ENCODE peak calls at places on chromosomes 7 and 10, in ten cellular contexts. F, M, N, T, W, R, Z, A, I and K are unnamed samples.

GRCh38 chr10:35561670-35562069 is 43.5 kb upstream of the GJD4 start:
- DNase-seq in F (no peak), M (no peak), N (no peak), T (no peak), W (no peak), R (no peak), Z (no peak), A (no peak), I (no peak), K (no peak)

GRCh38 chr10:88070080-88070880 is 206.9 kb downstream of the PTEN start:
- DNase-seq in F (peak), M (no peak), N (no peak), T (peak), W (no peak), R (no peak), Z (peak), A (no peak), I (no peak), K (peak)

GRCh38 chr7:45708046-45708950 is 134.1 kb downstream of the ADCY1 start:
- DNase-seq in F (no peak), M (no peak), N (no peak), T (no peak), W (no peak), R (no peak), Z (no peak), A (no peak), I (no peak), K (no peak)

GRCh38 chr7:116554911-116555310 is 30.1 kb downstream of the CAV1 start:
- DNase-seq in F (no peak), M (no peak), N (no peak), T (no peak), W (no peak), R (no peak), Z (no peak), A (no peak), I (no peak), K (no peak)

GRCh38 chr7:45484094-45484493 is 90.1 kb upstream of the ADCY1 start:
- DNase-seq in F (no peak), M (no peak), N (no peak), T (no peak), W (no peak), R (no peak), Z (no peak), A (no peak), I (no peak), K (no peak)

GRCh38 chr7:22858640-22859561 is 36.3 kb upstream of the TOMM7 start:
- DNase-seq in F (peak), M (peak), N (peak), T (peak), W (no peak), R (peak), Z (no peak), A (no peak), I (no peak), K (peak)

GRCh38 chr7:73986158-73986631 is 41.8 kb upstream of the ELN start:
- DNase-seq in F (no peak), M (no peak), N (peak), T (no peak), W (no peak), R (peak), Z (no peak), A (peak), I (no peak), K (no peak)

GRCh38 chr10:100982916-100983830 is 4.1 kb downstream of the MRPL43 start:
- DNase-seq in F (no peak), M (no peak), N (no peak), T (no peak), W (no peak), R (no peak), Z (no peak), A (peak), I (no peak), K (no peak)

GRCh38 chr7:158256091-158256816 is 331.4 kb downstream of the PTPRN2 start:
- DNase-seq in F (no peak), M (no peak), N (no peak), T (no peak), W (no peak), R (no peak), Z (no peak), A (no peak), I (peak), K (no peak)

GRCh38 chr7:123343611-123344010 is 143.8 kb upstream of the SLC13A1 start:
- DNase-seq in F (no peak), M (no peak), N (no peak), T (no peak), W (no peak), R (no peak), Z (no peak), A (no peak), I (no peak), K (no peak)

GRCh38 chr7:134442441-134443220 is 16.3 kb downstream of the AKR1B1 start:
- DNase-seq in F (no peak), M (no peak), N (no peak), T (no peak), W (no peak), R (no peak), Z (no peak), A (no peak), I (no peak), K (no peak)

GRCh38 chr7:135704074-135704473 is 23.9 kb downstream of the SLC13A4 start:
- DNase-seq in F (no peak), M (no peak), N (no peak), T (no peak), W (no peak), R (no peak), Z (no peak), A (no peak), I (no peak), K (no peak)

GRCh38 chr7:85454904-85455303 is 268.0 kb upstream of the SEMA3D start:
- DNase-seq in F (peak), M (no peak), N (peak), T (peak), W (no peak), R (peak), Z (no peak), A (no peak), I (no peak), K (no peak)

GRCh38 chr7:48295572-48295971 is 124.3 kb downstream of the ABCA13 start:
- DNase-seq in F (peak), M (no peak), N (no peak), T (no peak), W (no peak), R (peak), Z (no peak), A (no peak), I (no peak), K (no peak)

GRCh38 chr10:119479532-119479931 is 63.0 kb downstream of the RGS10 start:
- DNase-seq in F (no peak), M (no peak), N (no peak), T (no peak), W (no peak), R (no peak), Z (no peak), A (no peak), I (no peak), K (no peak)

GRCh38 chr7:95045236-95045923 is 138.0 kb downstream of the PPP1R9A start:
- DNase-seq in F (peak), M (no peak), N (peak), T (no peak), W (no peak), R (peak), Z (no peak), A (no peak), I (no peak), K (no peak)

GRCh38 chr7:3760696-3761095 is 459.6 kb downstream of the SDK1 start:
- DNase-seq in F (no peak), M (no peak), N (peak), T (peak), W (no peak), R (peak), Z (no peak), A (no peak), I (no peak), K (no peak)

GRCh38 chr7:128104109-128104742 is 73.0 kb upstream of the LRRC4 start:
- DNase-seq in F (peak), M (no peak), N (peak), T (no peak), W (peak), R (peak), Z (peak), A (no peak), I (no peak), K (peak)

GRCh38 chr10:34186740-34187139 is 628.4 kb downstream of the PARD3 start:
- DNase-seq in F (no peak), M (no peak), N (no peak), T (no peak), W (no peak), R (no peak), Z (no peak), A (no peak), I (no peak), K (no peak)

GRCh38 chr7:6169805-6170520 is 102.5 kb downstream of the CYTH3 start:
- DNase-seq in F (no peak), M (no peak), N (no peak), T (no peak), W (no peak), R (no peak), Z (no peak), A (no peak), I (no peak), K (no peak)

GRCh38 chr10:126849646-126850045 is 55.6 kb upstream of the DOCK1 start:
- DNase-seq in F (no peak), M (no peak), N (no peak), T (no peak), W (no peak), R (no peak), Z (no peak), A (no peak), I (no peak), K (no peak)

GRCh38 chr10:18214692-18215563 is 74.7 kb downstream of the CACNB2 start:
- DNase-seq in F (peak), M (no peak), N (peak), T (peak), W (no peak), R (peak), Z (peak), A (no peak), I (no peak), K (peak)

GRCh38 chr7:129376076-129376777 is 58.0 kb upstream of the STRIP2 start:
- DNase-seq in F (peak), M (no peak), N (peak), T (peak), W (no peak), R (peak), Z (peak), A (peak), I (no peak), K (peak)

GRCh38 chr10:132533571-132534260 is 3.9 kb upstream of the INPP5A start:
- DNase-seq in F (no peak), M (no peak), N (no peak), T (no peak), W (peak), R (no peak), Z (no peak), A (peak), I (peak), K (no peak)

GRCh38 chr7:116576350-116577319 is 51.8 kb downstream of the CAV1 start:
- DNase-seq in F (peak), M (peak), N (peak), T (peak), W (no peak), R (peak), Z (no peak), A (no peak), I (no peak), K (no peak)

GRCh38 chr10:97689637-97690036 is 2.6 kb upstream of the AVPI1 start:
- DNase-seq in F (peak), M (peak), N (peak), T (peak), W (no peak), R (peak), Z (no peak), A (peak), I (no peak), K (no peak)

GRCh38 chr10:110993024-110993693 is 73.8 kb downstream of the SHOC2 start:
- DNase-seq in F (peak), M (peak), N (peak), T (peak), W (no peak), R (peak), Z (peak), A (no peak), I (no peak), K (peak)

GRCh38 chr7:119341822-119342221 is 931.2 kb upstream of the KCND2 start:
- DNase-seq in F (no peak), M (no peak), N (no peak), T (no peak), W (no peak), R (no peak), Z (no peak), A (no peak), I (no peak), K (no peak)

GRCh38 chr10:15695852-15696251 is 23.9 kb downstream of the ITGA8 start:
- DNase-seq in F (no peak), M (no peak), N (no peak), T (no peak), W (no peak), R (no peak), Z (no peak), A (no peak), I (no peak), K (no peak)

GRCh38 chr10:25725917-25726716 is 207.9 kb upstream of the MYO3A start:
- DNase-seq in F (peak), M (peak), N (peak), T (peak), W (no peak), R (peak), Z (peak), A (no peak), I (no peak), K (peak)

GRCh38 chr10:30502266-30503058 is 68.5 kb downstream of the MAP3K8 start:
- DNase-seq in F (peak), M (no peak), N (peak), T (peak), W (no peak), R (peak), Z (peak), A (no peak), I (no peak), K (peak)

GRCh38 chr7:49583440-49583839 is 190.0 kb upstream of the VWC2 start:
- DNase-seq in F (no peak), M (no peak), N (no peak), T (no peak), W (no peak), R (no peak), Z (no peak), A (no peak), I (no peak), K (no peak)

GRCh38 chr7:89549768-89550167 is 604.5 kb upstream of the STEAP1 start:
- DNase-seq in F (no peak), M (no peak), N (no peak), T (no peak), W (no peak), R (no peak), Z (no peak), A (no peak), I (no peak), K (no peak)

DNA sequence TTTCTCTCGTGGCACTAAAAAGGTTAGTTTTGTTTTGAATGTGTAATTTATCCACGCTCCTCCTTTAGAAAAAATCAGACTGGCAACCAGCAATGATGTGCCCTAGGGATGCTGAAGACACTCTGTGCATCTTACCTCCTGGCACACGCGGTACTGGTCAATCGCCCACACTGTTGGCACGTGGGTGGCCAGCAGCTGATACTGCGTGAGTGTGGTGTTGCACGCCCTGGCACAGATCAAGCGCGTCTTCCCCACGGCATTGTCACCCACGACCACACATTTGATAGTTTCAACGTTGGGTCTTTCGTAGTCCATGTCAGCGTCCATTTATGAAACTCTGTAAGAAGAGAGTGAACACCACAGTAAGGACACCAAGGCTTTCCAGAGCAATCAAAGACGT is 32.8 kb downstream of the RHOBTB1 start:
- DNase-seq in F (no peak), M (no peak), N (no peak), T (no peak), W (no peak), R (no peak), Z (no peak), A (no peak), I (no peak), K (no peak)
- TF ChIP-seq CTCF in F (no peak), M (no peak), N (no peak), T (no peak), W (no peak), R (no peak), Z (no peak), A (no peak), I (no peak), K (no peak)

GRCh38 chr10:102375250-102375649 is 20.3 kb upstream of the NFKB2 start:
- DNase-seq in F (no peak), M (no peak), N (no peak), T (no peak), W (no peak), R (no peak), Z (no peak), A (no peak), I (no peak), K (no peak)
- TF ChIP-seq CTCF in F (peak), M (no peak), N (no peak), T (peak), W (no peak), R (peak), Z (peak), A (no peak), I (no peak), K (no peak)

GRCh38 chr10:125160856-125161569 is 650 bp upstream of the CTBP2 start:
- DNase-seq in F (peak), M (no peak), N (peak), T (peak), W (peak), R (peak), Z (peak), A (peak), I (peak), K (peak)
- TF ChIP-seq CTCF in F (peak), M (peak), N (no peak), T (peak), W (no peak), R (peak), Z (peak), A (no peak), I (peak), K (no peak)

DNA sequence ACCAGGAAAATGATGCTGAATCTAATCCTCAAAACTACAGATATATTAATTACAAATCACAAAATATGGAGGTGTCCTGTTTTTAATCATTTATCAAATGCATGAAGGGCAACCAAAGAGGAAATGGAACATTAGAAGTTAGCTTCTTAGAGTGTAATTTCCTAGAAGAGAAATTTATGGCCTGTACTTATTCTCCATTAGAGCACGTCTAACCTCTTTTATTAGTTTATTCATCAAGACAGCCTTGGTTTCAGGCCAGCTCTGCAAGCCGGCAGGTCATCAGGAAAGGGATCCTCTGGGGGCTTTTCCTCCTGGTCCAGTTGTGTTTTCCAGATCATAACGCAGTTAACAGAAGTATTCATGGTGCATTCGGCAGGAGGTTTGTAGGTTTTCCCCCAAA is 517.6 kb downstream of the KCNMA1 start:
- DNase-seq in F (no peak), M (no peak), N (no peak), T (no peak), W (no peak), R (no peak), Z (no peak), A (no peak), I (no peak), K (no peak)
- TF ChIP-seq CTCF in F (no peak), M (no peak), N (no peak), T (no peak), W (no peak), R (no peak), Z (no peak), A (no peak), I (no peak), K (no peak)

DNA sequence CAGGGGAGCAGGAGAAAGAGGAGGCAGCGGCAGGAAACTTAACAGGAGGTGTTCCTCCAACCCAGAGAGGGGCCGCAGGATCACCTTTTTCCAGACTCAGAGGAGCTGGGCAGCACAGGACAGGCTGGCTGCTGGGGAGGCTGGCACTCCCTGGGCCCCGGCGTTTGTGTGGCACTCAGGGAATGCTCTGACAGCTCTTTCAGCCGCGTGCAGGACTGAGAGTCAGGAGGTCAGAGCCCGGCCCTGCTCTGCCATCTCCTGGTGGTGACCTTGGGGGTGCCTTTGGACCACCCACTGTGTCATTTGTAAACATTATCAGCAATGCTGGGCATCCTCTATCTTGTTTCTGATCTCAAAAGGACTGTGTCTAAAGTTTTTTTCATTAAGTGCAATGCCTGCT is 87.6 kb downstream of the CDH23 start:
- DNase-seq in F (no peak), M (no peak), N (no peak), T (no peak), W (no peak), R (no peak), Z (no peak), A (no peak), I (no peak), K (no peak)
- TF ChIP-seq CTCF in F (no peak), M (no peak), N (no peak), T (no peak), W (no peak), R (no peak), Z (no peak), A (no peak), I (no peak), K (no peak)

DNA sequence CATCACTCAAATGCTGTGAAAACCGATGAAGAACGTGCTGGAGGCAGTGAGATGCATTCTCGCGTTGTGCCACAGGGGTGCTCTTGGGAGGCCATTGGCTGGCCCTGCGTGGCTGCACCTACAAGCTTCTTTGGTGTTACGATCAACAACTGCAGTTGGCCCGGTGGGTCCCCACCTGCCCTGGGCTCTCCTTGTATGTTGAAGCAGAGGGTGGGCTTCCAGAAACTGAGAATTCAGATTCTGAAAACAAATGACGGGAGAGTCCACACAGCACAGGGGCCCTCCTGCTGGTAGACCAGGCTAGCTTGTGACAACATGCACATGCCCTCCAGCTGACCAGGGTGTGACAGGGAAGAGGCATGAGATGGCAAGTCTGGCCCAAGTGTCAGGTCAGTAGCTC is 23.7 kb upstream of the DDC start:
- DNase-seq in F (no peak), M (no peak), N (no peak), T (no peak), W (no peak), R (no peak), Z (no peak), A (no peak), I (peak), K (no peak)
- TF ChIP-seq CTCF in F (peak), M (peak), N (no peak), T (no peak), W (no peak), R (peak), Z (no peak), A (no peak), I (no peak), K (no peak)

DNA sequence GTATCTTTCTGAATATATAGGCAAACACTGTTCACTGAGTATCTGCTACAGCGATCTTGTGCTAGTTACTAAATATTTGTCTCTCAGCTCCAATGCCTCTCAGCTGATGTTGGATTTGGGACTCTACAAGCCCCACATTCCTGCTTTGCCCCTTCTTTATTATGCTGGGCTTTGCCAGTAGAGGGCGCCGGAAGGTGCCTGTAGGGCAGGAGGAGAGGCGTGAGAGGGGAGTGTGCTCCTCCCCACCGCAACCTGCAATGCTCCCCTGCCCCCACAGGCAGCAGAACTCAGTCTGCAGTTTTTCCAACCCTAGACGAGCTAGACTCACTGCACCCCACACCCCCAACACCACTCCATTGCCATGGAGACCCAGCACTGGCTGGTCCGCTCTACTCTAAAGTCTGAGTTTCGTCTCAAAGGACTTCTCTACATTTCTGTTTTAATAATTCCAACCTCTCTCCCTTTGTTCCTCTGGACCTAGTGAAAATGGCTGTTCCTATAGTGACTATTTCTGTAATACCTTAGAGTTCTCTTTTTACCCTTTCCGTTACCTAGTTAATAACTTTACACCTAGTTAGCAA is 337.6 kb downstream of the CCSER2 start:
- DNase-seq in F (no peak), M (no peak), N (no peak), T (no peak), W (no peak), R (no peak), Z (peak), A (no peak), I (peak), K (peak)
- TF ChIP-seq CTCF in F (peak), M (no peak), N (no peak), T (peak), W (no peak), R (no peak), Z (peak), A (no peak), I (peak), K (peak)